ENCODE peak calls at places on chromosome 11, in four cellular contexts. G is HCT116, A is upper lobe of right lung, S is endodermal cell. I is an unnamed sample.
A peak's percentile ranks its signal among the peaks of the same experiment; 100 is the strongest.

GRCh38 chr11:106474274-106474673 is 396.8 kb downstream of the AASDHPPT start:
- DNase-seq in G (no peak), S (no peak), A (no peak), I (no peak)

GRCh38 chr11:132718711-132719641 is 813.3 kb downstream of the OPCML start:
- DNase-seq in A (no peak), S (peak; percentile 69), G (no peak), I (no peak)

GRCh38 chr11:123187670-123188507 is 7.2 kb downstream of the CLMP start:
- DNase-seq in S (no peak), A (no peak), G (no peak), I (no peak)

GRCh38 chr11:33779849-33780528 is 5.7 kb upstream of the FBXO3 start:
- DNase-seq in S (peak; percentile 57), A (no peak), G (no peak), I (no peak)

GRCh38 chr11:133955091-133955846 is 1.5 kb downstream of the IGSF9B start:
- DNase-seq in A (no peak), S (peak; percentile 66), G (no peak), I (peak; percentile 84)

GRCh38 chr11:57475191-57475590 is 14.9 kb downstream of the RTN4RL2 start:
- DNase-seq in S (no peak), G (no peak), A (no peak), I (no peak)

GRCh38 chr11:35103366-35104194 is 35.4 kb upstream of the CD44 start:
- DNase-seq in S (no peak), A (no peak), G (no peak), I (no peak)

GRCh38 chr11:101738494-101738893 is 154.7 kb upstream of the TRPC6 start:
- DNase-seq in S (no peak), A (no peak), G (no peak), I (no peak)

GRCh38 chr11:73361953-73362776 is 14.0 kb upstream of the RELT start:
- DNase-seq in A (no peak), S (peak; percentile 98), G (peak; percentile 32), I (peak; percentile 100)

GRCh38 chr11:64400096-64400495 is 41.1 kb downstream of the RPS6KA4 start:
- DNase-seq in G (no peak), S (peak; percentile 29), A (no peak), I (no peak)

GRCh38 chr11:75223954-75224643 is 16.5 kb upstream of the TPBGL start:
- DNase-seq in A (peak; percentile 46), S (peak; percentile 65), G (no peak), I (peak; percentile 56)

GRCh38 chr11:36385121-36385530 is 89.0 kb downstream of the PRR5L start:
- DNase-seq in A (no peak), G (no peak), S (no peak), I (no peak)

GRCh38 chr11:66115638-66116410 is 45.8 kb downstream of the PACS1 start:
- DNase-seq in G (no peak), A (no peak), S (no peak), I (no peak)

GRCh38 chr11:64131657-64132387 is 34.1 kb downstream of the MACROD1 start:
- DNase-seq in A (peak; percentile 73), G (no peak), S (no peak), I (no peak)

GRCh38 chr11:87675993-87676392 is 499.2 kb downstream of the RAB38 start:
- DNase-seq in G (no peak), A (no peak), S (no peak), I (no peak)

GRCh38 chr11:33618956-33619355 is 81.7 kb downstream of the C11orf91 start:
- DNase-seq in A (no peak), S (no peak), G (no peak), I (no peak)

GRCh38 chr11:87239001-87239400 is 201.3 kb downstream of the TMEM135 start:
- DNase-seq in G (no peak), A (no peak), S (no peak), I (no peak)

GRCh38 chr11:117970400-117971024 is 15.7 kb upstream of the IL10RA start:
- DNase-seq in S (no peak), A (peak; percentile 40), G (no peak), I (no peak)

GRCh38 chr11:75565221-75565814 is 3.3 kb downstream of the SERPINH1 start:
- DNase-seq in G (no peak), A (no peak), S (peak; percentile 67), I (peak; percentile 72)

GRCh38 chr11:65574963-65575567 is 788 bp upstream of the EHBP1L1 start:
- DNase-seq in A (no peak), G (no peak), S (peak; percentile 70), I (no peak)

GRCh38 chr11:57349491-57350274 is 11.5 kb downstream of the P2RX3 start:
- DNase-seq in A (peak; percentile 85), G (peak; percentile 26), S (peak; percentile 94), I (peak; percentile 94)

GRCh38 chr11:96744697-96745096 is 354.9 kb downstream of the JRKL start:
- DNase-seq in A (no peak), G (no peak), S (no peak), I (no peak)

GRCh38 chr11:93169143-93169542 is 28.6 kb downstream of the SLC36A4 start:
- DNase-seq in A (no peak), G (no peak), S (no peak), I (no peak)

GRCh38 chr11:124454552-124454951 is 9.1 kb upstream of the OR8B8 start:
- DNase-seq in A (no peak), G (no peak), S (no peak), I (no peak)

GRCh38 chr11:38867338-38867737 is 2269.3 kb upstream of the RAG2 start:
- DNase-seq in G (no peak), A (no peak), S (no peak), I (no peak)

GRCh38 chr11:33505140-33505539 is 195.5 kb downstream of the C11orf91 start:
- DNase-seq in G (no peak), S (no peak), A (no peak), I (no peak)

GRCh38 chr11:10495464-10495786 is 40.4 kb downstream of the AMPD3 start:
- DNase-seq in A (no peak), S (peak; percentile 22), G (no peak), I (peak; percentile 18)

GRCh38 chr11:128488471-128488870 is 98.9 kb downstream of the ETS1 start:
- DNase-seq in A (no peak), S (no peak), G (no peak), I (no peak)
- H3K4me3 ChIP-seq in A (no peak overlapping the region), S (no peak overlapping the region), G (no peak overlapping the region), I (no peak overlapping the region)

DNA sequence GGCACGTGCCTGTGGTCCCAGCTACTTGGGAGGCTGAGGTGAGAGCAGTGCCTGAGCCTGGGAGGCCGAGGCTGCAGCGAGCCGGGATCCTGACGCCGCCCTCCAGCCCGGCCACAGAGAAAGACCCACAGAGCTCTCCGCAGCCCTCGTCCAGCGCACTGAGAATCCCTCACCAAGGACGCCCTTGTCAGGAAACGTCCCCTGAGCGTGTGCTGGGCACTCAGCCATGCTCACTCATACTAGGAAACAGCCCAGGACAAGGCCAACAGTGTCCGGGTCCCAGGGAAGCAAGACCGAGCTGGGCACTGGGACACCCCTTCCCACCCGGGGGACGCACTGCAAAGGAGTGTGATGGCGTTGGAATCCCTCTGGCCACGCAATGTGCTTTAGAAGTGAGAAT is 14.5 kb downstream of the DEAF1 start:
- DNase-seq in A (no peak), S (no peak), G (no peak), I (no peak)
- H3K36me3 ChIP-seq in A (peaks cover 63% of the 10 kb centered on the region), S (peaks cover 52% of the 10 kb centered on the region), G (peaks cover 6% of the 10 kb centered on the region), I (peaks cover 10% of the 10 kb centered on the region)

DNA sequence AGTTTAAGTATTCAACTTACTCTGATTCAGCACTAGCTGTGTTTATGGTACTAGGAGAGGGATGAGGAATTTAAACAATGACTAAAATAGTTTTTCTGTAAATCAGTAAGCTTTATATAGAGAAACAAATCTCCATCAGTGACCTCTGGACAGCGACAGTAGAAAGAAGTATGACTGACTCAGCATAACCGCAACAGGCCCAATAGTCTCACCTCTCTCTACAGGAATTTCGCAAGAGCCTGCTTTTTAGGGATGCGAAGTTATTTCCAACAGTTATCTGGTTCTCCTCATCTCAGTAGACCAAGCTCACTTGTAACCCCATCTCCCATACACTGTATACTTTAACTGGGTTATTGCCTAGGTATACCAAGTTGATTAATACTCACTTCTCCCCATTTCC is 770.5 kb upstream of the CCDC90B start:
- DNase-seq in S (no peak), G (no peak), A (no peak), I (no peak)
- H3K27me3 ChIP-seq in S (no peaks in the 10 kb centered on the region), G (no peaks in the 10 kb centered on the region), A (no peaks in the 10 kb centered on the region), I (no peaks in the 10 kb centered on the region)

DNA sequence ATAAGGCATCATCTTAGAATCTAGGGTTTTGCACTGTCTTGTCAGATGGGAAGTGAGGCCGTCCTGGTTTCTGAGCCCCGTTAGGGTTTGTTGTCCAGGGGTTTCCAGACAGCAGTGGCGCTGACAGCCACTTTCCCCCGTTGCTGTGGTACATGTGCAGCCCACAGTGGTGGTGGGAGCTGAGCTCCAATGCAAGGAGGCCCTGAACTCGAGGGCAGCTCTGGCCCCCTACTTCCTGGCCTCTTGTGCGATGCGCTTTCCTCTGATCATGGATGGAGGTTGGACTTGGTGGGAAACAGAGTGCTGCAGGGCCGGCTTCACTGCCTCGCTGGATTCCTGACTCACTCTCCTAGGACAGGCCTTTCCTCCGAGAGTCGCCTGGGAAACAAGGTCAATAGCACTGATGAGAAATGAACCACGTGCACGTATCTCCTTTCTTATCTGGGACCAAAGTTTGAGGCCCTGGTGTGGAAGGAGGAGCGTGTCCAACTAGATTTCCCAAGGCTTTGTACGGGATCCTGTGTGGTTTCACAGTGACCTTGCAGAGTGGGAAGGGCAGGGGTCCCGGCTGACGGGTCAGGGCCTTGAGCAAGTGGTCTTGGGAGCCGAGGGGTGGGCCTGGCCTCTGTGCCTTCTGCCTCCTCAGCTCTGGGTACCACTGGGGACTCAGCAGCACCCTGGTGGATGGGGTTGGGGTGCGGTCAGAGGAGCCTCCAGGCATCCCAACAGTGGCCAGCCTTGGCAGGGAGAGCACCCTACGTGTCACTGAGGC is 3.7 kb downstream of the PHRF1 start:
- DNase-seq in G (no peak), S (peak; percentile 40), A (no peak), I (no peak)
- H3K4me3 ChIP-seq in G (no peak overlapping the region), S (no peak overlapping the region), A (no peak overlapping the region), I (no peak overlapping the region)

GRCh38 chr11:6876325-6876724 is at the start of gene OR10A4:
- DNase-seq in S (no peak), A (no peak), G (no peak), I (no peak)

GRCh38 chr11:6876914-6877313 is 489 bp downstream of the OR10A4 start:
- DNase-seq in S (no peak), G (no peak), A (no peak), I (no peak)

DNA sequence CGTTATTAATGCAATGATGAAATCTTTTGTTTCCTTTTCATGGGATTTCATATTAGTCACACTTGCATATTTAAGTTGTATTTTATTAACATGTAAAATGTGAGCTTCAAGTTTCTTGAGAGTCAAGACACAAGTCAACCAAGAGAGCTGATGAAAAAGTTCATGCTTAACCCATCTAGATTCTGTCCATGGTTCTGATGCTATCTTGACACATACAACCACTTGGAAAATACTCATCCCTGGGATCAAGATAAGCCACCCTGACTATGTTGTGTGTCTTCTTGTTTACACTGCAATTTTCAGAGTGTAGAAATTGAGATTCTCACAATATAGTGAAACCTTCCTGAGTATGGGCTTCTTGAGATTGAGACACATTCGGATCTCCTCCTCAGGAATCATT is 664 bp upstream of the OR10A4 start:
- DNase-seq in A (no peak), S (no peak), G (no peak), I (no peak)
- H3K36me3 ChIP-seq in A (no peaks in the 10 kb centered on the region), S (no peaks in the 10 kb centered on the region), G (no peaks in the 10 kb centered on the region), I (no peaks in the 10 kb centered on the region)

GRCh38 chr11:61022311-61023085 is 51.0 kb downstream of the CD6 start:
- DNase-seq in G (no peak), A (no peak), S (no peak), I (no peak)
- H3K27me3 ChIP-seq in G (no peaks in the 10 kb centered on the region), A (no peaks in the 10 kb centered on the region), S (peaks cover 65% of the 10 kb centered on the region), I (peaks cover 4% of the 10 kb centered on the region)